ENCODE peak calls at places on chromosomes 7 and 10, in six cellular contexts. L, K, J, Q, W and B are unnamed samples.

GRCh38 chr7:102063736-102064135 is 222.9 kb upstream of the SH2B2 start:
- DNase-seq in J (no peak), L (peak; percentile 47), Q (no peak), W (no peak), K (peak; percentile 68), B (peak; percentile 62)

GRCh38 chr7:106358103-106358663 is 73.4 kb upstream of the NAMPT start:
- DNase-seq in L (peak; percentile 90), J (no peak), K (peak; percentile 41), Q (no peak), W (no peak), B (peak; percentile 48)

GRCh38 chr7:37342665-37343471 is 105.8 kb downstream of the ELMO1 start:
- DNase-seq in L (no peak), J (no peak), Q (no peak), W (no peak), K (no peak), B (no peak)

GRCh38 chr10:34156781-34157425 is 658.2 kb downstream of the PARD3 start:
- DNase-seq in Q (no peak), W (no peak), J (no peak), K (peak; percentile 67), L (peak; percentile 22), B (peak; percentile 30)

GRCh38 chr10:81073155-81073554 is 535.5 kb downstream of the SH2D4B start:
- DNase-seq in Q (no peak), K (no peak), J (no peak), W (no peak), L (no peak), B (no peak)

GRCh38 chr10:790821-791551 is 101.5 kb upstream of the DIP2C start:
- DNase-seq in Q (peak; percentile 53), K (no peak), J (no peak), L (no peak), W (no peak), B (no peak)

GRCh38 chr10:98312816-98313215 is 44.8 kb upstream of the LOXL4 start:
- DNase-seq in Q (no peak), L (no peak), J (no peak), W (no peak), K (no peak), B (no peak)

GRCh38 chr10:5659702-5660528 is 6.5 kb downstream of the ASB13 start:
- DNase-seq in K (peak; percentile 79), Q (peak; percentile 72), J (peak; percentile 66), W (no peak), L (peak; percentile 43), B (peak; percentile 27)

GRCh38 chr10:71547841-71548493 is 151.2 kb downstream of the CDH23 start:
- DNase-seq in K (peak; percentile 15), W (no peak), L (peak; percentile 63), J (peak; percentile 42), Q (peak; percentile 80), B (peak; percentile 81)

GRCh38 chr10:52332815-52333214 is 18.7 kb downstream of the DKK1 start:
- DNase-seq in Q (no peak), L (no peak), J (no peak), W (no peak), K (no peak), B (no peak)

GRCh38 chr10:22648547-22648961 is 65.8 kb downstream of the PIP4K2A start:
- DNase-seq in L (peak; percentile 53), W (no peak), Q (no peak), J (no peak), K (peak; percentile 46), B (peak; percentile 58)

GRCh38 chr7:7913506-7913905 is 55.1 kb upstream of the GLCCI1 start:
- DNase-seq in J (no peak), K (peak; percentile 10), L (no peak), Q (no peak), W (no peak), B (no peak)

GRCh38 chr7:13333351-13333750 is 645.9 kb downstream of the ARL4A start:
- DNase-seq in K (no peak), J (no peak), W (no peak), Q (no peak), L (no peak), B (no peak)

GRCh38 chr7:28808786-28809533 is 149.2 kb downstream of the TRIL start:
- DNase-seq in K (peak; percentile 69), W (no peak), L (peak; percentile 49), Q (no peak), J (peak; percentile 35), B (no peak)

GRCh38 chr7:14009453-14010418 is 20.3 kb upstream of the ETV1 start:
- DNase-seq in W (no peak), L (no peak), J (no peak), K (no peak), Q (no peak), B (no peak)

GRCh38 chr10:54148508-54148907 is 652.5 kb downstream of the PCDH15 start:
- DNase-seq in W (no peak), L (no peak), K (no peak), Q (no peak), J (no peak), B (no peak)

GRCh38 chr10:116836902-116837513 is 12.3 kb upstream of the ENO4 start:
- DNase-seq in J (no peak), K (no peak), Q (peak; percentile 50), W (no peak), L (peak; percentile 18), B (no peak)

GRCh38 chr7:90625562-90625961 is 29.4 kb downstream of the CDK14 start:
- DNase-seq in W (no peak), K (peak; percentile 42), J (peak; percentile 35), L (peak; percentile 86), Q (no peak), B (peak; percentile 47)

GRCh38 chr10:44756235-44756634 is 154.9 kb upstream of the TMEM72 start:
- DNase-seq in Q (no peak), J (no peak), K (peak; percentile 82), W (no peak), L (peak; percentile 93), B (peak; percentile 59)

GRCh38 chr10:100089241-100089640 is 7.6 kb upstream of the CPN1 start:
- DNase-seq in K (no peak), Q (no peak), L (no peak), W (no peak), J (no peak), B (no peak)

GRCh38 chr10:77391605-77392235 is 245.9 kb downstream of the KCNMA1 start:
- DNase-seq in K (peak; percentile 87), Q (peak; percentile 78), J (peak; percentile 87), W (peak; percentile 64), L (peak; percentile 91), B (peak; percentile 91)

GRCh38 chr10:12727832-12728215 is 273.7 kb downstream of the CCDC3 start:
- DNase-seq in L (no peak), K (no peak), J (peak; percentile 51), Q (no peak), W (no peak), B (peak; percentile 31)

GRCh38 chr10:132483394-132483793 is 54.2 kb upstream of the INPP5A start:
- DNase-seq in L (no peak), W (no peak), K (no peak), Q (no peak), J (no peak), B (no peak)

GRCh38 chr10:1120761-1121160 is 64.6 kb downstream of the WDR37 start:
- DNase-seq in Q (peak; percentile 11), J (no peak), W (no peak), L (no peak), K (no peak), B (peak; percentile 11)

GRCh38 chr10:31961675-31962074 is 33.0 kb upstream of the ARHGAP12 start:
- DNase-seq in Q (no peak), W (no peak), L (peak; percentile 56), K (peak; percentile 64), J (no peak), B (peak; percentile 70)

GRCh38 chr7:143463556-143463955 is 14.1 kb upstream of the TAS2R41 start:
- DNase-seq in L (no peak), K (no peak), J (no peak), Q (no peak), W (no peak), B (no peak)
- TF ChIP-seq CTCF in L (no peak), K (no peak), J (no peak), Q (no peak), W (no peak), B (no peak)

GRCh38 chr7:117024811-117025210 is 71.5 kb downstream of the ST7 start:
- DNase-seq in K (no peak), J (no peak), Q (no peak), L (no peak), W (no peak), B (no peak)

GRCh38 chr7:117021366-117021765 is 68.1 kb downstream of the ST7 start:
- DNase-seq in Q (no peak), K (no peak), J (no peak), W (no peak), L (no peak), B (no peak)

GRCh38 chr7:117021960-117022359 is 68.7 kb downstream of the ST7 start:
- DNase-seq in K (no peak), W (no peak), Q (no peak), L (no peak), J (no peak), B (no peak)

GRCh38 chr7:117023325-117023854 is 70.1 kb downstream of the ST7 start:
- DNase-seq in K (no peak), J (no peak), L (no peak), W (no peak), Q (no peak), B (no peak)

DNA sequence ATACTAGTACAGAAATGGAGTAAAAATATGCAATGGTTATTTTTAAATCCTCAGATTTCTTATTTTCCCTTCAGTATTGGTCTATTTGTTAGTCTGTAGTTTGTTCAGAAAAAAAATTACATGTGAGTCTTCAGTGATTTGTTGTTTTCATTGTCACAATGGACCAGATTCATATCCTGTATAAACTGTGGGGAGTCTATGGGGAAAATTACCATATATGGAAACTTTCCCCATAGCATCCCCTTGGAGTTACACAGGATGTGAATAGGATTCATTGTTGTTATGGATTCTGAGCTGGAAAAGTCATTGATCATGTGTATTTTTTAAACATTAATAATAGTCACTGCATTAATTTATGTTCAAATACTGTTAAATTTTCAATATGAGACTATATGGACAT is 72.6 kb downstream of the ST7 start:
- DNase-seq in L (no peak), W (no peak), J (no peak), Q (no peak), K (peak; percentile 21), B (no peak)
- H3K4me3 ChIP-seq in L (no peak overlapping the region), W (peak overlapping the region; percentile 3), J (no peak overlapping the region), Q (no peak overlapping the region), K (no peak overlapping the region), B (no peak overlapping the region)

DNA sequence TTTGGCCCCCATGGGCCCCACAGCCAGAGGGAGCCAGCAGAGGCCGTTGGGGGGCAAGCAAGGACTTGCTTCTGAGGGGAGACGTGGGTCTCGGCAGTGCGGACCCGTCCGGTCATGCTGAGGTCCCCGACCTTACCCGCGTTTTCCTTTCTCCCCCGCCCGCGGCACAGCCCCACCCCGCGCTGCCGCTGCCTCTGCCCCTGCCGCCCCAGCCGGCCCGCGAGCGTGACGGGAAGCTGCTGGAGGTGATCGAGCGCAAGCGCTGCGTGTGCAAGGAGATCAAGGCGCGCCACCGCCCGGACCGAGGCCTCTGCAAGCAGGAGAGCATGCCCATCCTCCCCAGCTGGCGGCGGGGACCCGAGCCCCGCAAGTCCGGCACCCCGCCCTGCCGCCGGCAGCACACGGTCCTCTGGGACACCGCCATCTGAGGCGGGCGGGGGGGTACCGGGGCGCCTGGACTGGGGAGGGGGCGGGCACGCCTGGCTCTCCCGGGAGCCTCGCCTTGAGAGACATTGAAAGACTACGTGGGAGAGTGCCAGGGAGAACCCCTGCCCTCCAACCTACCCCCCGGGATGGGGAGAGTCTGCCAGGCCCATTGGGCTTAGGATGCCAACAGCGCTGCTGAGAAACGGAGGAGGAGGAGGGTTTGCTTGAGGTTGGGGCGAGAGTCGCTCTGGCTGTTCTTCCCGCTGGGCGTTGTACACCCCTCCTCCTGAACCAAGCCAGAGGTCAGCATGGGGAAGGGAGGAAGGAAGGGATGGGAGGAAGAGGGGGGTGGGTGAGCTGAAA is 9.9 kb downstream of the NYAP1 start:
- DNase-seq in L (no peak), J (no peak), K (no peak), Q (no peak), W (no peak), B (peak; percentile 24)
- TF ChIP-seq CTCF in L (no peak), J (no peak), K (no peak), Q (no peak), W (peak; percentile 14), B (no peak)

GRCh38 chr7:1029637-1030443 is 14.5 kb upstream of the GPR146 start:
- DNase-seq in Q (no peak), K (no peak), L (no peak), J (no peak), W (no peak), B (no peak)
- H3K4me3 ChIP-seq in Q (no peak overlapping the region), K (no peak overlapping the region), L (no peak overlapping the region), J (no peak overlapping the region), W (no peak overlapping the region), B (no peak overlapping the region)